ENCODE peak calls at places on chromosome 3, in six cellular contexts. F is mesenchymal stem cell, D is neuronal stem cell, K is H1, J is IMR-90, Y is trophoblast cell. R is an unnamed sample.

GRCh38 chr3:135539351-135539750 is 426.2 kb upstream of the PPP2R3A start:
- DNase-seq in F (no peak), D (no peak), K (no peak), J (no peak), Y (no peak), R (no peak)

GRCh38 chr3:9553949-9554513 is 409 bp upstream of the LHFPL4 start:
- DNase-seq in F (no peak), D (no peak), K (no peak), J (no peak), Y (no peak), R (peak)

GRCh38 chr3:10483686-10484345 is 21.6 kb downstream of the ATP2B2 start:
- DNase-seq in F (no peak), D (no peak), K (no peak), J (no peak), Y (no peak), R (no peak)

GRCh38 chr3:901953-902778 is 190.7 kb upstream of the CNTN6 start:
- DNase-seq in F (peak), D (no peak), K (no peak), J (no peak), Y (peak), R (no peak)

GRCh38 chr3:11250902-11251806 is 21.0 kb upstream of the ATG7 start:
- DNase-seq in F (no peak), D (no peak), K (no peak), J (peak), Y (no peak), R (no peak)

GRCh38 chr3:77025476-77025875 is 14.4 kb upstream of the ROBO2 start:
- DNase-seq in F (no peak), D (no peak), K (no peak), J (no peak), Y (no peak), R (no peak)

GRCh38 chr3:175601521-175601920 is 742.4 kb downstream of the NAALADL2 start:
- DNase-seq in F (no peak), D (no peak), K (no peak), J (peak), Y (no peak), R (no peak)

GRCh38 chr3:129461461-129462146 is 21.6 kb downstream of the IFT122 start:
- DNase-seq in F (peak), D (no peak), K (no peak), J (peak), Y (peak), R (no peak)

GRCh38 chr3:33438871-33439270 is 1.3 kb downstream of the UBP1 start:
- DNase-seq in F (peak), D (no peak), K (no peak), J (peak), Y (peak), R (no peak)

GRCh38 chr3:16064660-16065414 is 109.6 kb upstream of the GALNT15 start:
- DNase-seq in F (peak), D (no peak), K (no peak), J (peak), Y (no peak), R (no peak)

GRCh38 chr3:34015204-34016142 is 217.0 kb downstream of the PDCD6IP start:
- DNase-seq in F (no peak), D (no peak), K (peak), J (peak), Y (peak), R (peak)

GRCh38 chr3:151327571-151328198 is 1.7 kb downstream of the P2RY13 start:
- DNase-seq in F (peak), D (no peak), K (no peak), J (peak), Y (peak), R (no peak)
- H4K91ac ChIP-seq in F (no peak), D (no peak), K (no peak), J (no peak), Y (no peak), R (no peak)

GRCh38 chr3:141050576-141050912 is 603 bp upstream of the SPSB4 start:
- DNase-seq in F (no peak), D (no peak), K (peak), J (no peak), Y (no peak), R (peak)
- H3K4me2 ChIP-seq in F (peak), D (peak), K (peak), J (no peak), Y (peak), R (peak)

GRCh38 chr3:38047896-38048295 is 8.9 kb downstream of the DLEC1 start:
- DNase-seq in F (no peak), D (no peak), K (no peak), J (no peak), Y (no peak), R (no peak)
- H4K91ac ChIP-seq in F (no peak), D (no peak), K (no peak), J (no peak), Y (no peak), R (no peak)

GRCh38 chr3:28244471-28244870 is 3.1 kb downstream of the CMC1 start:
- DNase-seq in F (no peak), D (no peak), K (no peak), J (no peak), Y (peak), R (no peak)
- H3K4me2 ChIP-seq in F (no peak), D (no peak), K (no peak), J (no peak), Y (no peak), R (no peak)

GRCh38 chr3:107432013-107432515 is 54.8 kb downstream of the CCDC54 start:
- DNase-seq in F (no peak), D (no peak), K (no peak), J (peak), Y (peak), R (peak)

GRCh38 chr3:107430214-107431047 is 53.2 kb downstream of the CCDC54 start:
- DNase-seq in F (peak), D (peak), K (no peak), J (peak), Y (no peak), R (peak)

GRCh38 chr3:107432646-107433045 is 55.4 kb downstream of the CCDC54 start:
- DNase-seq in F (no peak), D (no peak), K (no peak), J (no peak), Y (no peak), R (no peak)

GRCh38 chr3:107431048-107431297 is 53.7 kb downstream of the CCDC54 start:
- DNase-seq in F (peak), D (no peak), K (peak), J (peak), Y (no peak), R (no peak)

GRCh38 chr3:107431298-107432012 is 54.2 kb downstream of the CCDC54 start:
- DNase-seq in F (peak), D (peak), K (peak), J (peak), Y (peak), R (peak)
- H4K91ac ChIP-seq in F (peak), D (no peak), K (peak), J (peak), Y (peak), R (no peak)

DNA sequence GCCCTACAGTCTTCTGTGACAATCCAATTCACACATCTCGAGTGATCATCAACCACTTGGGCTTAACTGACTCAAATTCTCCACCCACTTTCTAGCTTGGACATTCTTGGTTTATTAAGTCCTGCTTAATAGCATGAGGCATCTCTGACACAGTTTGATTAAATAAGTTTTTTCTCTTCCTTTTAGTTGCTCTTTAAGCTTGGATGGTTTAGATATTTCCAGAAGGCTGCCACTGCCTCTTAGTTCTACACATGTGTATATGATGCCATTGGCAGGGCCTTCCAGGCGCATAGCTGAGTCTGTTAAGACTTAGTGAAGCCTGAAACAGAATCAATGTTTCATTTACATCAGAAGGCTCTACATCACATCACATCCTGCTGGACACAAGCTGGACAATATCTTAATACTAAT is 24.3 kb upstream of the VEPH1 start:
- DNase-seq in F (peak), D (no peak), K (no peak), J (peak), Y (no peak), R (no peak)
- H3K4me2 ChIP-seq in F (no peak), D (no peak), K (no peak), J (peak), Y (no peak), R (no peak)

DNA sequence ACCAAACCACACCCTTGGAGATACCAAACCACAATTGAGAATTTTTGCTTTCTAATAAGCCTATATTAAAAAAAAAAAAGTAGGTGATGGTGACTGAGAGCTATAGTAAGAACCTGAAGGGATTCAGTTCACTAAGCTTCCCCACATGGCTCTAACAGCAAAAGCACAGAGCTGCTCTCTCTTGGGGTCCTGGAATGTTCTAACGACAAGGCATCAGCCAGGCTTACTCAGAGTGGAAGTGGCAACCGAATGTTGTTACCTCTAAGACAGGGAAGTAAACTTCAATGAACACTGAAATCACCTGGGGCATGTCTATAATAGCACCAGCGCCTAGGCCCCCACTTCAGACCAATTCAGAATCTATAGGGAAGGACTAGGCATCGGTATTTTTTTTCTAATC is 397.7 kb downstream of the MAGI1 start:
- DNase-seq in F (no peak), D (no peak), K (no peak), J (no peak), Y (no peak), R (no peak)
- H4K91ac ChIP-seq in F (no peak), D (no peak), K (no peak), J (no peak), Y (no peak), R (no peak)

GRCh38 chr3:112086018-112086854 is at the start of gene C3orf52:
- DNase-seq in F (peak), D (peak), K (peak), J (peak), Y (peak), R (peak)
- H3K4me2 ChIP-seq in F (peak), D (peak), K (peak), J (peak), Y (peak), R (peak)

GRCh38 chr3:72767927-72768880 is 80.0 kb downstream of the SHQ1 start:
- DNase-seq in F (no peak), D (peak), K (no peak), J (no peak), Y (no peak), R (no peak)

GRCh38 chr3:72763751-72764440 is 84.3 kb downstream of the SHQ1 start:
- DNase-seq in F (no peak), D (no peak), K (no peak), J (no peak), Y (no peak), R (no peak)

GRCh38 chr3:72768976-72769375 is 79.3 kb downstream of the SHQ1 start:
- DNase-seq in F (no peak), D (no peak), K (no peak), J (no peak), Y (no peak), R (no peak)

GRCh38 chr3:72769758-72770540 is 78.3 kb downstream of the SHQ1 start:
- DNase-seq in F (no peak), D (no peak), K (no peak), J (no peak), Y (no peak), R (no peak)

DNA sequence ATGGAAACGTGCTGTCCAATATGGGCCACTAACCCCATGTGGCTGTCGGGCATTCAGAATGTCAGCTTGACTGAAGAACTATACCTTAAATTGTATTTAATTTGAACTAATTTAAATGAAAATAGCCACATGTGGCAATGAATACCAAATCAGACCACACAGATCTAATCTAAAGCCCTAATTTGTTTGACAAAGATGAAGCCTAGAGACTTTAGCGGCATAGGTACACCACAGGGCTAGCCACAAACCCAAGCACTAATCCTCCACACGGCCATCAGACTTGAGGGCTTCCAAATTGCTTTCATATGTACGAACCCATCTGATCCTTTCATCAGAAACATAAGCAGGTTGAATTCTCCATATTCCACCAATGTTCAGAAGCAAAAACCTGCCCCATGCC is 81.4 kb downstream of the SHQ1 start:
- DNase-seq in F (no peak), D (no peak), K (no peak), J (no peak), Y (no peak), R (no peak)
- H4K91ac ChIP-seq in F (no peak), D (no peak), K (peak), J (no peak), Y (no peak), R (no peak)

DNA sequence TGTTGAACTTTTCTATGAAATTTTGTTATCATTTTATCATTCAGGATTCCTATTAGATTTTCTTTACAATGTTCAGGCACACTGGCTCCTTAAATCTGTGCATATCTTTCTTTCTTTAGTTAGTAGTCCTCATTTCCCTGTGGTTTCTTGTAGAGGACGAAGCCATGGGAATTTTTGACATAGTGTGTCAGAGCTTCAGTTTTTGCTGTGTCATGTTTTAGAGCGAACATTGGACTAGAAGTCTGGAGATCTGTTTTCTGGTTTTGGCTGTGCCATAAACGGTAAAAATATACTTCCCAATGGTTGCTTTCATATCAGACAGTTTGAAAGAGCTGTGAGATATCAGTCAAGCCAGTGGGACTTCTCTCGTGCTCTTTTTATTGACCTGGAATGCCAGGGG is 105.2 kb downstream of the CHCHD4 start:
- DNase-seq in F (no peak), D (no peak), K (no peak), J (peak), Y (peak), R (no peak)
- H3K4me2 ChIP-seq in F (no peak), D (no peak), K (no peak), J (no peak), Y (no peak), R (no peak)